ENCODE peak calls at places on chromosomes 1 and 21, in seven cellular contexts. Q is A549, E is fibroblast of pulmonary artery, Z is right cardiac atrium, B is heart left ventricle, D is PC-3, C is choroid plexus epithelial cell. J is an unnamed sample.

GRCh38 chr1:4711191-4711915 is 56.9 kb downstream of the AJAP1 start:
- DNase-seq in E (no peak), D (no peak), B (no peak), Q (no peak), Z (no peak), C (no peak), J (no peak)

GRCh38 chr1:79588719-79589118 is 582.2 kb upstream of the ADGRL4 start:
- DNase-seq in C (no peak), D (no peak), E (no peak), B (no peak), Z (no peak), Q (no peak), J (no peak)

GRCh38 chr1:201466492-201466891 is 2.5 kb downstream of the PHLDA3 start:
- DNase-seq in E (no peak), Q (no peak), C (no peak), D (peak; percentile 100), B (no peak), Z (no peak), J (no peak)

GRCh38 chr1:56435434-56436337 is 143.7 kb downstream of the PLPP3 start:
- DNase-seq in E (no peak), B (no peak), Q (no peak), C (no peak), Z (peak; percentile 56), D (no peak), J (no peak)

GRCh38 chr1:21278208-21278861 is 11.9 kb downstream of the ECE1 start:
- DNase-seq in E (peak; percentile 74), B (peak; percentile 65), Z (peak; percentile 83), Q (no peak), D (no peak), C (peak; percentile 63), J (no peak)

GRCh38 chr1:171954386-171954785 is 113.1 kb downstream of the DNM3 start:
- DNase-seq in Q (no peak), E (no peak), C (no peak), Z (no peak), B (no peak), D (no peak), J (no peak)

GRCh38 chr1:97797403-97798183 is 123.2 kb downstream of the DPYD start:
- DNase-seq in Q (no peak), C (peak; percentile 42), E (peak; percentile 57), D (no peak), Z (no peak), B (peak; percentile 33), J (peak; percentile 22)

GRCh38 chr1:19204665-19205266 is 5.3 kb downstream of the UBR4 start:
- DNase-seq in E (no peak), C (peak; percentile 36), D (peak; percentile 8), Q (no peak), B (no peak), Z (no peak), J (no peak)

DNA sequence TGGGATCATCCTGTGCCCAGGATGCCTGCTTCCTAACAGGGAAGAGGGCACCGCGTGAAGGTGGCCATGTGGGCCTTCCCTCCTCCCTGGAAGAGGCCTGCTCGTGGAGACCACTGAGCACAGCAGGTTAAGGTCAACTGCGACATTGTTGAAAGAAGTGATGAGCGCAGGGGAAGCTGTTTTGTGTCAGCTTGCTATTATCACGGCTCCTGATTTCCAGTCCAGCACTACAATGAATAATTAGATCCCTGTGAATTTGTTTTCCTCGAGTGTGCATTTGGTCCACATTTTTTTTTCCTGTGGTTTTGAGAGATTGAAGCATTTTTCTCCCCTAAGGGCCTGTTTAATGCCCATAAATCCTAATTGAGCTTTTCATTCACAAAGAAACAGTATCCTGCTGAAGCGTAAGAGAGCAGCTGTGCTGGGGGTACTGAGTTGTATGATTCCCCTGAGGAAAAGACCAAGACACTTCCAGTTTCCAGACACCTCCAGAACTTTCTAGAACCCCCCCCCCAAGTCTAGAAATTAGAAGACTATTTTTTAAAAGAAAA is 204.9 kb downstream of the KCNJ6 start:
- DNase-seq in B (no peak), D (no peak), Z (no peak), C (no peak), Q (no peak), E (no peak), J (no peak)
- H3K4me3 ChIP-seq in B (no peak overlapping the region), D (no peak overlapping the region), Z (no peak overlapping the region), C (no peak overlapping the region), Q (no peak overlapping the region), E (no peak overlapping the region), J (no peak overlapping the region)

DNA sequence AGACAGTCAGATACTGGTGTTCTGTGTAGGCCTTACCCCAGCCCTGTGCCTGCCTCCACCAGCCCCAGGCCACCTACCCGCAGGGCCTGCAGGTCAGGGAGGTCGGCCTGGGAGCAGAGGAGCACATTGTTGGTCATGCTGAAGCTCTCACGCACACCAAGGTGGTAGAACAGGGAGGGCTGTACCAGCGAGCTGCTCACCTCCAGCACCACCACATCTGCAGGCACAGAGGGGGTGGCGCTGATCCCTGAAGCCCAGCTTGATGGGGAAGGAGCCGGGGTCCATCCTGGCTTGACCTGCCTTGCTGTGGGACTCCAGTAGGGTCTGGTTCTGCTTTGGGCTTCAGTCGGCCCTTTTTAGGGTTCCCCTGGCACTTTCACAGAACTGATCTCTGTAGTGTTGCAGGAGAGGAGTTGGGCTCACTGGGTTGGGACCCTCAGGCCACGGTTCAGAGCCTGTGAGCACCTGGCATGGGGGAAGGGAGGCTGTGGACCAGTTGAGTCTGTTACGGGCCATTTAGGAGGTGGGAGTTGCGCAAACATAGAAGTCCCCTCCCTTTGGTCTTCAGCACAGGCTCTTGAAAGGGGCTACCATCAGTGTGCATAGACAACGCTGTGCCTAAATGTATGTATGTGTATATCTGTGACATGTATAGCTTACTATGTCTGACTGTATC is 1.9 kb downstream of the MAP3K6 start:
- DNase-seq in C (no peak), Z (no peak), E (no peak), Q (no peak), B (no peak), D (no peak), J (no peak)
- H3K4me3 ChIP-seq in C (peak overlapping the region; percentile 30), Z (peak overlapping the region; percentile 94), E (peak overlapping the region; percentile 78), Q (peak overlapping the region; percentile 33), B (peak overlapping the region; percentile 70), D (peak overlapping the region; percentile 89), J (peak overlapping the region; percentile 66)

DNA sequence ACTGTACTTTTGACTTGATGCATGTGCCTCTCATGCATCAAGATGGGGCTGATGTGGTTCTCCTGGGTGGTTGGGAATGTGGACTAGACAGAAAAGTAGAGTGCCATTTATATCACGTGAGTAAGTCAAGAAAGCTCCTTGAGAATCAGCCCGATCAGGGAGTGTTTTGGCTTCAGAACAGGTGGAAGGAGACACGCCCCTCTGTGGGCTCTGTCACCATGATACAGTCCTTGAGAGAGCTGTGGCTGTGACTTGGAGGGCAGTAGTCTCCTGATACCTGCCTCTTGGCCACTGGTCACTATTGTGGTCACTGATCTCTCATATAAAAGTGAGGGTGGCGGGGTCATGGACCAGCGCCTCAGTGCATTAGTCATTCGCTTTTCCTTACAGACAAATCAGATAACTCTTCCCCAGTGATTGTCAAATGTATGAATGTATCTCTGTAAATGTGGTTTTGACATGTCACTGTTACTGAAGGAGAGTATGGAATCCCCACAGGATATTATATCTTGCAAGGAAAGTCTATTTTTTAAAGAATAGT is 8.9 kb upstream of the C4BPB start:
- DNase-seq in Q (no peak), Z (no peak), E (no peak), B (no peak), C (no peak), D (peak; percentile 50), J (no peak)
- H3K4me3 ChIP-seq in Q (no peak overlapping the region), Z (no peak overlapping the region), E (no peak overlapping the region), B (no peak overlapping the region), C (no peak overlapping the region), D (no peak overlapping the region), J (no peak overlapping the region)

GRCh38 chr1:42973799-42974198 is 15.1 kb upstream of the SLC2A1 start:
- DNase-seq in E (no peak), D (no peak), C (no peak), Q (no peak), B (no peak), Z (no peak), J (no peak)

GRCh38 chr1:42973304-42973703 is 14.6 kb upstream of the SLC2A1 start:
- DNase-seq in Q (no peak), Z (no peak), E (no peak), C (no peak), D (peak; percentile 77), B (peak; percentile 47), J (no peak)

GRCh38 chr1:42975038-42975437 is 16.4 kb upstream of the SLC2A1 start:
- DNase-seq in C (no peak), B (no peak), Q (no peak), E (no peak), Z (no peak), D (no peak), J (no peak)

GRCh38 chr1:42970143-42970542 is 11.5 kb upstream of the SLC2A1 start:
- DNase-seq in Q (no peak), D (no peak), E (no peak), Z (no peak), B (no peak), C (no peak), J (no peak)

DNA sequence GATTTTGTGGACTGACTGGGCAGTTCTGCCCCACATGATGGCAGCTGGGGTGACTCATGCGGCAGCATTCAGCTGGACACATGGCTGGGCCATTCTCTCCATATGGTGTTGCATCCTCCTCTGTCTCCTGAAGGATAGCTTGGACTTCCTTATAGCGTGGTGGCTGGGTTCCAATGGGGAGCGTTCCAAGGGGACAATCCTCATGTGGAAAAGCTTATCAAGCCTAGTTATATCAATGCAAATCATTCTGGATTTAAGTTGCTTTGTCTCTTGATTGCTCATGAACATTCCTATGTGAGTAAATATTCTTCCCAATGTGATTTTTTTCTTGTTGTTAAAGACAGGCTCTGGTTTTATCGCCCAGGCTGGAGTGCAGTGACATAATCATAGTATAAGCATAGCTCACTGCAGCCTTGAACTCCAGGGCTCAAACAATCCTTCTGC is 13.2 kb upstream of the SLC2A1 start:
- DNase-seq in D (no peak), Z (no peak), C (no peak), E (peak; percentile 72), B (no peak), Q (no peak), J (peak; percentile 70)
- H3K4me3 ChIP-seq in D (no peak overlapping the region), Z (no peak overlapping the region), C (no peak overlapping the region), E (no peak overlapping the region), B (no peak overlapping the region), Q (no peak overlapping the region), J (no peak overlapping the region)